ENCODE peak calls at places on chromosomes 4 and X, in nine cellular contexts. H is coronary artery; X is right lobe of liver; B is mammary epithelial cell; D is cardiac muscle cell; K is Calu3; E is GM20000; O is CD4-positive, alpha-beta T cell; I is astrocyte of the spinal cord. G is an unnamed sample.

GRCh38 chr4:6184169-6184568 is 16.2 kb downstream of the JAKMIP1 start:
- DNase-seq in H (no peak), X (no peak), B (no peak), D (no peak), K (no peak), E (no peak), O (no peak), I (no peak), G (no peak)

GRCh38 chrX:21929209-21929608 is 11.3 kb upstream of the SMS start:
- DNase-seq in H (no peak), X (no peak), B (no peak), D (no peak), K (no peak), E (no peak), O (no peak), I (no peak), G (no peak)

GRCh38 chr4:85420831-85421230 is 54.1 kb upstream of the ARHGAP24 start:
- DNase-seq in H (no peak), X (no peak), B (no peak), D (peak), K (no peak), E (peak), O (no peak), I (no peak), G (no peak)

GRCh38 chrX:72045141-72045540 is 86.6 kb downstream of the RTL5 start:
- DNase-seq in H (peak), X (no peak), B (peak), D (no peak), K (no peak), E (no peak), O (no peak), I (no peak), G (no peak)

GRCh38 chrX:97563531-97564133 is 679.9 kb downstream of the RPA4 start:
- DNase-seq in H (no peak), X (peak), B (peak), D (no peak), K (peak), E (peak), O (peak), I (peak), G (peak)

GRCh38 chrX:39728852-39729587 is 368.7 kb downstream of the BCOR start:
- DNase-seq in H (peak), X (no peak), B (no peak), D (no peak), K (no peak), E (no peak), O (no peak), I (no peak), G (no peak)

GRCh38 chrX:7159132-7159861 is 11.3 kb upstream of the PUDP start:
- DNase-seq in H (no peak), X (no peak), B (peak), D (no peak), K (peak), E (no peak), O (no peak), I (peak), G (no peak)

GRCh38 chr4:66564901-66565648 is 894.8 kb upstream of the EPHA5 start:
- DNase-seq in H (no peak), X (no peak), B (no peak), D (no peak), K (no peak), E (no peak), O (no peak), I (peak), G (no peak)

GRCh38 chr4:3776166-3777032 is 10.2 kb downstream of the ADRA2C start:
- DNase-seq in H (no peak), X (no peak), B (no peak), D (no peak), K (no peak), E (no peak), O (no peak), I (no peak), G (no peak)

GRCh38 chr4:10942166-10942565 is 257.6 kb upstream of the CLNK start:
- DNase-seq in H (no peak), X (no peak), B (no peak), D (no peak), K (no peak), E (no peak), O (no peak), I (no peak), G (no peak)

GRCh38 chr4:176150283-176150682 is 45.1 kb downstream of the SPATA4 start:
- DNase-seq in H (no peak), X (no peak), B (peak), D (peak), K (no peak), E (peak), O (no peak), I (peak), G (no peak)

GRCh38 chr4:106297636-106298035 is 18.4 kb downstream of the TBCK start:
- DNase-seq in H (no peak), X (no peak), B (no peak), D (no peak), K (no peak), E (no peak), O (no peak), I (no peak), G (no peak)

GRCh38 chr4:6689506-6689960 is 4.1 kb upstream of the S100P start:
- DNase-seq in H (no peak), X (no peak), B (no peak), D (no peak), K (peak), E (no peak), O (no peak), I (no peak), G (no peak)

GRCh38 chr4:140805293-140805692 is 49.1 kb upstream of the TBC1D9 start:
- DNase-seq in H (no peak), X (no peak), B (no peak), D (no peak), K (no peak), E (no peak), O (no peak), I (no peak), G (no peak)

GRCh38 chrX:103688949-103689348 is 2.5 kb upstream of the MORF4L2 start:
- DNase-seq in H (no peak), X (no peak), B (peak), D (peak), K (no peak), E (peak), O (no peak), I (peak), G (no peak)

GRCh38 chrX:103687073-103687695 is 685 bp upstream of the MORF4L2 start:
- DNase-seq in H (peak), X (peak), B (no peak), D (peak), K (peak), E (peak), O (peak), I (no peak), G (peak)

GRCh38 chrX:103687696-103688191 is 1.2 kb upstream of the MORF4L2 start:
- DNase-seq in H (peak), X (peak), B (peak), D (peak), K (peak), E (peak), O (peak), I (peak), G (peak)

GRCh38 chrX:103685396-103685795 is 1.1 kb downstream of the MORF4L2 start:
- DNase-seq in H (no peak), X (no peak), B (no peak), D (no peak), K (no peak), E (peak), O (no peak), I (peak), G (no peak)

DNA sequence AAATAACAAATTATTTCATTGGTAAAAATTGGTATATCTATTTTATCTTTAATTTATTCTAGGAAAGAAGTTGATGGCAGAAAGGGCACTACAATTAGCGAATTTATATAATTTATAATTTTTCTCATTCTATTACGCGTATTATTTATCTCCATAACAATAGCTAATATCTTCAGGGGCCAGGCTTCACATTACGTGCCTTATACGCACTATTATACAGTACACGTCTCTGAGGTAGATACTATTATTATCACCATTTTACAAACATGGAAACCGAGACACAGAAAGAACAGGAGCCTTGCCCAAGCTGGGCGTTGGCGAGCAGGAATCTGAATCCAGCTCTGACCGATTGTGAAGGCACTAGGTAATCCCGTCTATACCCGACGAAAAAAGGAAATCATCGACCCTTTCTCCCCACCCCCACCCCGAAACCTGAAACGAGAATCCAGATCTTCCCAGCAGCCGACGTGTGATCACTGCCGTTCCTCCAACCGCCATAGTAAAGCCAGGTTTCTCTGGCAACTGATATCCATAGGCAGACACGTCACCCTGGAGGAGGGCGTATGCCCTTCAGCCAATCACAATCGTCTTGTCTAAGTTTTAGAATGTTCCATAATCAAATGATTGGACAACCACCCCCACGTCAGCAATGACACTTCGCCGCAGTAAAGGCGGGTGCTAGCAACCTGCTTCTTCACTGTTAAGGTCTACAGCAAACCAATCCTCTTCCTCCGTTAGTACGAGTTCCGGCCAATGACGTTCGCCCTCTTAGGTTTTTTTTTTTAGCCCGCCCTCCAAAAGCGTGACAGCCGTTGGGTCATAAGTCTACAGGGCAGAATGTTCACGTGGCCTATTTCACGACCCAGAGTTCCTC is at the start of gene MORF4L2:
- DNase-seq in H (peak), X (peak), B (peak), D (peak), K (peak), E (peak), O (peak), I (peak), G (peak)
- TF ChIP-seq CTCF in H (no peak), X (no peak), B (no peak), D (no peak), K (no peak), E (no peak), O (no peak), I (no peak), G (no peak)

DNA sequence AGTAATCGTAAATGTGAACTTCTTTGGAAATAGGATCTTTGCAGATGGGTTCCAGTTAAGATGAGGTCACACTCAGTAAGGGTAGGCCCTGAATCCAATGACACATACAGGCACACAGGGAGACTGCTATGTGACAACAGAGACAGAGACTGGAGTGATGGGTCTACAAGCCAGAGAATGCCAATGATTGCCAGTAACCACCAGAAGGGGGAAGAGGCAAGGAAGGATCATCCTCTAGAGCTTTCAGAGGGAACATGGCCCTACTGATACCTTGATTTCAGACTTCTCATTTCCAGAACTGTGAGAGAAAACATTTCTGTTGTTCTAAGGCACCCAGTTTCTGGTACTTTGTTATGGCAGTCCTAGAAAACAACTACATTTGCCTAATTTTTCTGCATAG is 73.1 kb upstream of the CCDC160 start:
- DNase-seq in H (no peak), X (no peak), B (no peak), D (no peak), K (no peak), E (no peak), O (no peak), I (no peak), G (no peak)
- TF ChIP-seq CTCF in H (no peak), X (no peak), B (no peak), D (no peak), K (no peak), E (no peak), O (no peak), I (no peak), G (no peak)

DNA sequence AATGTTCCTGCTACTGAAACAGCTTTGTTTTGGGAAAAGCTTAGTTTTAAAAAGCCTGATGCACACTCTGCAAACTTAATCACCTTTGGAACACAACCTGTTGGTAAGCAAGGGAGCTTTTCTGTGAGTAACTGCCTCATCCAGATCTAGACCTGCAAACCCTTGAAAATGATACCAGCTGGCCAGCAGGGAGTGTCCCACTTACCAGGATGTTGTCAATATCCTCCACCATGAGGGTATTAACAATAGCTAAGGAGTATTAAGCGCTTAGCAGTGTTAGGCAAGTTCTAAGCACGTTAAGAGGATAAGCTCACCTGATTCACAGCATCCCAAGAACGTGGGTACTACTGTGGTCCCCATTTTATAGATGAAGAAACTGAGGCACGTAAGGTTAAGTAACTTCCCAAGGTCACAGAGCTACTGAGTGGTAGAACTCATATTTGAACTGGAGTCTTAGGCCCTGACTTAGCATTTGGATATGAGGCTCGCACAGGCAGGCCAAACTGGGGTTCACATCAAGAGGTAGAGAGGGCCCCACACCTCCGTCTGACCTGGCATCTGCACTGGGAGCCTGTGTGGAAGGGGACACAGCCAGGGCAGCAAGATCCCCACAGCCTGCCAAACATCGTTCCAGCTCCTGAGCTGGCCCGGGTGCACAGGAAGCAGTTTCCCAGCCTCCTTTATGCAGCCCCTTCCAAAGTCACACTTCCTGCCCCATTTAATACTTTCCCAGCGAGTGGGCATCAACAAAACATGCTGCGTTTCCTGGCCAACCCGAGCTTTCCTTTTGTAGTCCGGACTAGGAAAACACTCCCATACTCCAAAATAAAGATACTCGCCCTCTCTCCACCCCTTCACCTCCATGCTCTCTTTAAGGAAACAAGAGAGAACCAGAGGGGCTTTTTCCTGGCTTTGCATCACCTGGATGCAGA is 32.6 kb downstream of the IRF2 start:
- DNase-seq in H (no peak), X (no peak), B (no peak), D (no peak), K (no peak), E (no peak), O (no peak), I (peak), G (no peak)
- TF ChIP-seq CTCF in H (no peak), X (no peak), B (no peak), D (no peak), K (no peak), E (no peak), O (no peak), I (no peak), G (no peak)

DNA sequence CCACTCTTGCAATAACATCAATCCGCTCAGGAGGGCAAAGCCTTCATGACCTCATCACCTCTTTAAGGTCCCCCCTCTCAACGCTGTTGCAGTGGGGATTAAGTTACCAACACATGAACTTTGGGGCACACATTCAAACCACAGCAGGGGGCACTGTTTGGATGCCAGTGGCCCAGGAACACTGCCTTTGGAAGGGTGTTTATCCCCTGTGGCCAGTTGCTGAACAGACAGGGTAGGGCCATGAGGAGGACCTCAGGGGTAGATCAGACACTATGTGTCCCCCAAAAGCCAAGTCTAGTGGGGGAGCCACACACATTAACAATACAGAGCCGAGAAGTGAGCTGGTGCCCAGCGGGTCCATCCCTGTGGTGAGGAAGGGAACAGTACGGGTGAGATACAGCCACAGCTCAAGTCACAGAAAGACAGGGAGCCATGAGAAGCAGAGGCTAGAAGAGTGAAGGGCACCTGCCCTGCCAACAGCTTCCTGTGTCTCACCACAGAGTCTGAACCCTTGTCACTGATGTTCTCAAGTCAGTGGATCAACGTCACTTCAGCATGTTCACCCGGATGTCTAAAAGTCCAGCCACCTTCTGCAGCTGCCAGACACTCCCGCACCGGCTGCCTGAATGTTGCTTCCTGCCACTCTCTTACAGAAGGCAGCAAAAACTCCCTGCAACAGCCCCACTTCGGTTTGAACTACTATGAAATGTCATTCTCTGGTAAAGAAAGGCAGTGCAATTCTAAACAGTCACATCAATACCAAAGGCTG is 19.9 kb upstream of the MXD4 start:
- DNase-seq in H (no peak), X (no peak), B (no peak), D (no peak), K (no peak), E (peak), O (peak), I (no peak), G (peak)
- TF ChIP-seq CTCF in H (no peak), X (peak), B (peak), D (peak), K (no peak), E (no peak), O (peak), I (peak), G (no peak)

GRCh38 chrX:2819345-2820130 is 9.2 kb upstream of the GYG2 start:
- DNase-seq in H (peak), X (no peak), B (peak), D (peak), K (peak), E (no peak), O (no peak), I (peak), G (no peak)
- TF ChIP-seq CTCF in H (peak), X (peak), B (no peak), D (peak), K (no peak), E (no peak), O (no peak), I (peak), G (peak)

GRCh38 chr4:138919094-138919936 is 96.3 kb upstream of the NOCT start:
- DNase-seq in H (no peak), X (peak), B (peak), D (peak), K (peak), E (peak), O (no peak), I (peak), G (peak)
- TF ChIP-seq CTCF in H (peak), X (peak), B (peak), D (peak), K (peak), E (peak), O (peak), I (peak), G (peak)

DNA sequence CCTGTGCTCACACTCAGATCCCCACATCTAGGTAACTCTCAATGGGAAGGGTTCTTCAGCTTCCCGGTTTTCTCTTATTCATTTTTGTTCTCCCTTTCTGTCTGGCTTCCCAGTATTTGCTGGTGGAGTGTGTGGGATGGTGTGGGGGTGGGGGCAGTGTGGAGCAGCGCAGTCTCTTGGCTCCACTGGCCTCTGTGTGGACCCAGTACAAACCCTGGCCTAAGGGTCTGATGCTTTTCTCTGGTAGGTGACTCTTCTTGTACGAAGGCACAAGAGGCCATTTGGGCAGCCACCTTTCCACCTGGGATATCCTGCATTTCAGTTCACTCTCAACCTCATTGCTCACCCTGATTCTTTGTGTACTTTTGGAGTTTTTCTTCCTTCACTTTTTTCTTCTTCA is 71.3 kb downstream of the NBDY start:
- DNase-seq in H (peak), X (no peak), B (no peak), D (no peak), K (no peak), E (no peak), O (no peak), I (no peak), G (no peak)
- TF ChIP-seq CTCF in H (no peak), X (no peak), B (no peak), D (no peak), K (no peak), E (no peak), O (no peak), I (no peak), G (no peak)

GRCh38 chr4:72446353-72447055 is 122.5 kb downstream of the ADAMTS3 start:
- DNase-seq in H (no peak), X (no peak), B (no peak), D (no peak), K (no peak), E (no peak), O (no peak), I (no peak), G (no peak)

GRCh38 chr4:72448231-72448630 is 120.8 kb downstream of the ADAMTS3 start:
- DNase-seq in H (no peak), X (no peak), B (no peak), D (no peak), K (no peak), E (no peak), O (no peak), I (no peak), G (no peak)

GRCh38 chr4:72451349-72451748 is 117.7 kb downstream of the ADAMTS3 start:
- DNase-seq in H (no peak), X (no peak), B (no peak), D (no peak), K (no peak), E (no peak), O (no peak), I (no peak), G (peak)

GRCh38 chr4:72444104-72444503 is 124.9 kb downstream of the ADAMTS3 start:
- DNase-seq in H (no peak), X (no peak), B (no peak), D (no peak), K (no peak), E (no peak), O (no peak), I (no peak), G (no peak)

GRCh38 chr4:72449705-72450104 is 119.3 kb downstream of the ADAMTS3 start:
- DNase-seq in H (no peak), X (no peak), B (no peak), D (no peak), K (no peak), E (no peak), O (no peak), I (peak), G (no peak)
- TF ChIP-seq CTCF in H (no peak), X (no peak), B (no peak), D (no peak), K (no peak), E (no peak), O (no peak), I (no peak), G (no peak)